ENCODE peak calls at places on chromosomes 7 and 10, in nine cellular contexts. X, M, C, Y, E, K, I, N and O are unnamed samples.

GRCh38 chr10:129579228-129579627 is 112.2 kb downstream of the MGMT start:
- DNase-seq in I (no peak), X (no peak), K (no peak), N (no peak), Y (no peak), M (no peak), C (no peak), E (no peak), O (no peak)

GRCh38 chr7:1969459-1970284 is 263.1 kb downstream of the MAD1L1 start:
- DNase-seq in M (no peak), X (no peak), Y (peak), C (no peak), K (no peak), E (no peak), N (no peak), I (no peak), O (no peak)

GRCh38 chr7:131459256-131459655 is 97.2 kb downstream of the PODXL start:
- DNase-seq in Y (no peak), I (no peak), E (no peak), X (no peak), K (no peak), M (no peak), N (no peak), C (peak), O (no peak)

GRCh38 chr10:112603062-112603461 is 156.0 kb downstream of the VTI1A start:
- DNase-seq in Y (no peak), M (no peak), C (no peak), K (no peak), I (no peak), N (no peak), X (no peak), E (no peak), O (no peak)

GRCh38 chr7:18895456-18895855 is 222.0 kb downstream of the TWIST1 start:
- DNase-seq in N (no peak), I (no peak), K (no peak), M (no peak), X (no peak), E (no peak), Y (no peak), C (peak), O (no peak)

GRCh38 chr7:22920664-22921063 is 93.3 kb downstream of the HYCC1 start:
- DNase-seq in K (peak), C (peak), N (no peak), M (no peak), X (no peak), I (no peak), E (no peak), Y (no peak), O (no peak)

GRCh38 chr7:38413784-38414183 is 140.3 kb upstream of the TARP start:
- DNase-seq in X (no peak), I (peak), E (no peak), C (no peak), K (peak), Y (no peak), N (no peak), M (no peak), O (no peak)

GRCh38 chr7:92782236-92782635 is 54.1 kb downstream of the CDK6 start:
- DNase-seq in Y (no peak), M (no peak), C (no peak), K (no peak), E (no peak), I (no peak), N (no peak), X (no peak), O (no peak)

GRCh38 chr10:22087365-22087738 is 83.8 kb upstream of the DNAJC1 start:
- DNase-seq in Y (no peak), C (no peak), I (no peak), N (no peak), X (no peak), E (no peak), M (no peak), K (no peak), O (no peak)

GRCh38 chr7:16999541-17000266 is 117.9 kb upstream of the AGR3 start:
- DNase-seq in X (no peak), N (no peak), E (no peak), C (no peak), K (no peak), M (no peak), Y (no peak), I (no peak), O (no peak)